ENCODE peak calls at places on chromosome 2, in five cellular contexts. B is KG1; M is CD8-positive, alpha-beta T cell; Z is sciatic nerve; L is nucleus accumbens. V is an unnamed sample.

GRCh38 chr2:7986431-7986830 is 695.4 kb upstream of the ID2 start:
- DNase-seq in B (no peak), M (no peak), Z (no peak), L (no peak), V (no peak)

GRCh38 chr2:37877457-37878315 is 47.4 kb upstream of the RMDN2 start:
- DNase-seq in L (no peak), B (peak), M (no peak), Z (no peak), V (no peak)

GRCh38 chr2:106011993-106012392 is 182.1 kb downstream of the UXS1 start:
- DNase-seq in Z (no peak), B (no peak), L (no peak), M (no peak), V (no peak)

GRCh38 chr2:1455466-1455865 is 42.2 kb downstream of the TPO start:
- DNase-seq in L (no peak), B (no peak), M (no peak), Z (no peak), V (no peak)

GRCh38 chr2:45643095-45643494 is 8.4 kb upstream of the PRKCE start:
- DNase-seq in B (no peak), M (no peak), L (no peak), Z (no peak), V (no peak)

GRCh38 chr2:126788113-126788512 is 110.6 kb upstream of the TEX51 start:
- DNase-seq in L (no peak), M (no peak), B (no peak), Z (no peak), V (no peak)

GRCh38 chr2:136141510-136142154 is 23.7 kb upstream of the CXCR4 start:
- DNase-seq in Z (no peak), B (no peak), L (no peak), M (no peak), V (peak)

GRCh38 chr2:239407112-239407511 is 6.3 kb upstream of the HDAC4 start:
- DNase-seq in L (no peak), B (no peak), Z (no peak), M (no peak), V (no peak)

GRCh38 chr2:117980381-117980780 is 33.5 kb downstream of the CCDC93 start:
- DNase-seq in Z (no peak), M (no peak), L (no peak), B (no peak), V (no peak)

GRCh38 chr2:240156435-240157146 is 16.1 kb upstream of the OTOS start:
- DNase-seq in Z (peak), L (no peak), M (no peak), B (no peak), V (no peak)

V was measured in NCI-H510A.